ENCODE peak calls at places on chromosome 15, in five cellular contexts. One of them, this sample, is unnamed. For H3K4me1, the result is how much of the 10 kb centered on the place peaks cover.

GRCh38 chr15:88881781-88882180 is 13.6 kb downstream of the HAPLN3 start:
- DNase-seq in adrenal gland: no peak
- DNase-seq in heart left ventricle: no peak
- DNase-seq in body of pancreas: no peak
- DNase-seq in right lobe of liver: no peak
- DNase-seq in this sample: no peak

GRCh38 chr15:45634442-45635190 is at the start of gene SQOR:
- DNase-seq in heart left ventricle: peak
- DNase-seq in adrenal gland: peak
- DNase-seq in body of pancreas: peak
- DNase-seq in right lobe of liver: peak
- DNase-seq in this sample: peak

GRCh38 chr15:89429023-89429422 is 67.4 kb downstream of the RHCG start:
- DNase-seq in body of pancreas: peak
- DNase-seq in heart left ventricle: no peak
- DNase-seq in adrenal gland: no peak
- DNase-seq in right lobe of liver: no peak
- DNase-seq in this sample: no peak

GRCh38 chr15:88878720-88879184 is 16.6 kb downstream of the HAPLN3 start:
- DNase-seq in right lobe of liver: no peak
- DNase-seq in heart left ventricle: peak
- DNase-seq in body of pancreas: peak
- DNase-seq in adrenal gland: peak
- DNase-seq in this sample: peak

GRCh38 chr15:45402955-45403892 is 24.9 kb upstream of the GATM start:
- DNase-seq in heart left ventricle: peak
- DNase-seq in right lobe of liver: peak
- DNase-seq in body of pancreas: peak
- DNase-seq in adrenal gland: peak
- DNase-seq in this sample: peak

GRCh38 chr15:70796516-70797310 is 33.4 kb upstream of the UACA start:
- DNase-seq in right lobe of liver: no peak
- DNase-seq in adrenal gland: no peak
- DNase-seq in body of pancreas: no peak
- DNase-seq in heart left ventricle: no peak
- DNase-seq in this sample: no peak

GRCh38 chr15:75844629-75845390 is 1.6 kb downstream of the UBE2Q2 start:
- DNase-seq in adrenal gland: no peak
- DNase-seq in right lobe of liver: no peak
- DNase-seq in heart left ventricle: no peak
- DNase-seq in body of pancreas: no peak
- DNase-seq in this sample: no peak

GRCh38 chr15:81792646-81793045 is 253.2 kb downstream of the MEX3B start:
- DNase-seq in heart left ventricle: no peak
- DNase-seq in adrenal gland: no peak
- DNase-seq in right lobe of liver: no peak
- DNase-seq in body of pancreas: no peak
- DNase-seq in this sample: no peak

GRCh38 chr15:62506217-62506805 is 341.2 kb upstream of the C2CD4B start:
- DNase-seq in body of pancreas: peak
- DNase-seq in heart left ventricle: peak
- DNase-seq in right lobe of liver: no peak
- DNase-seq in adrenal gland: no peak
- DNase-seq in this sample: no peak

GRCh38 chr15:81285461-81285860 is 38.5 kb downstream of the STARD5 start:
- DNase-seq in heart left ventricle: no peak
- DNase-seq in body of pancreas: no peak
- DNase-seq in adrenal gland: no peak
- DNase-seq in right lobe of liver: peak
- DNase-seq in this sample: no peak

GRCh38 chr15:52527898-52528464 is 699 bp downstream of the MYO5A start:
- DNase-seq in heart left ventricle: peak
- DNase-seq in body of pancreas: peak
- DNase-seq in adrenal gland: peak
- DNase-seq in right lobe of liver: no peak
- DNase-seq in this sample: peak

GRCh38 chr15:52010633-52011595 is 8.1 kb upstream of the MAPK6 start:
- DNase-seq in body of pancreas: peak
- DNase-seq in adrenal gland: peak
- DNase-seq in heart left ventricle: no peak
- DNase-seq in right lobe of liver: no peak
- DNase-seq in this sample: peak

GRCh38 chr15:70251246-70251990 is 153.7 kb upstream of the TLE3 start:
- DNase-seq in heart left ventricle: no peak
- DNase-seq in adrenal gland: peak
- DNase-seq in body of pancreas: no peak
- DNase-seq in right lobe of liver: no peak
- DNase-seq in this sample: peak

GRCh38 chr15:63856711-63857458 is 23.1 kb upstream of the HERC1 start:
- DNase-seq in body of pancreas: no peak
- DNase-seq in adrenal gland: no peak
- DNase-seq in heart left ventricle: no peak
- DNase-seq in right lobe of liver: no peak
- DNase-seq in this sample: no peak

GRCh38 chr15:100879461-100880138 is at the start of gene ALDH1A3:
- DNase-seq in right lobe of liver: no peak
- DNase-seq in heart left ventricle: peak
- DNase-seq in body of pancreas: peak
- DNase-seq in adrenal gland: no peak
- DNase-seq in this sample: peak

GRCh38 chr15:62392411-62392810 is 227.3 kb upstream of the C2CD4B start:
- DNase-seq in heart left ventricle: no peak
- DNase-seq in right lobe of liver: no peak
- DNase-seq in body of pancreas: peak
- DNase-seq in adrenal gland: no peak
- DNase-seq in this sample: no peak

GRCh38 chr15:85168642-85169173 is 187.1 kb downstream of the PDE8A start:
- DNase-seq in heart left ventricle: no peak
- DNase-seq in body of pancreas: peak
- DNase-seq in adrenal gland: peak
- DNase-seq in right lobe of liver: peak
- DNase-seq in this sample: peak

GRCh38 chr15:90071220-90071807 is 31.0 kb downstream of the IDH2 start:
- DNase-seq in right lobe of liver: peak
- DNase-seq in body of pancreas: peak
- DNase-seq in adrenal gland: peak
- DNase-seq in heart left ventricle: peak
- DNase-seq in this sample: peak

GRCh38 chr15:92884813-92885461 is 15.2 kb upstream of the CHD2 start:
- DNase-seq in body of pancreas: no peak
- DNase-seq in heart left ventricle: no peak
- DNase-seq in right lobe of liver: no peak
- DNase-seq in adrenal gland: no peak
- DNase-seq in this sample: no peak

GRCh38 chr15:61639491-61639890 is 410.4 kb upstream of the RORA start:
- DNase-seq in right lobe of liver: no peak
- DNase-seq in body of pancreas: no peak
- DNase-seq in adrenal gland: no peak
- DNase-seq in heart left ventricle: no peak
- DNase-seq in this sample: peak

GRCh38 chr15:28923726-28924280 is 38.0 kb downstream of the APBA2 start:
- DNase-seq in heart left ventricle: no peak
- DNase-seq in right lobe of liver: no peak
- DNase-seq in body of pancreas: no peak
- DNase-seq in adrenal gland: no peak
- DNase-seq in this sample: no peak

GRCh38 chr15:85582719-85583089 is 202.3 kb downstream of the AKAP13 start:
- DNase-seq in body of pancreas: peak
- DNase-seq in adrenal gland: peak
- DNase-seq in right lobe of liver: peak
- DNase-seq in heart left ventricle: peak
- DNase-seq in this sample: peak

GRCh38 chr15:48946088-48946839 is 17.5 kb downstream of the SHC4 start:
- DNase-seq in heart left ventricle: no peak
- DNase-seq in right lobe of liver: no peak
- DNase-seq in body of pancreas: no peak
- DNase-seq in adrenal gland: no peak
- DNase-seq in this sample: no peak

GRCh38 chr15:70775160-70775559 is 11.8 kb upstream of the UACA start:
- DNase-seq in heart left ventricle: no peak
- DNase-seq in body of pancreas: no peak
- DNase-seq in adrenal gland: no peak
- DNase-seq in right lobe of liver: no peak
- DNase-seq in this sample: no peak

GRCh38 chr15:86002444-86002843 is 77.2 kb upstream of the AGBL1 start:
- DNase-seq in body of pancreas: no peak
- DNase-seq in right lobe of liver: no peak
- DNase-seq in heart left ventricle: no peak
- DNase-seq in adrenal gland: no peak
- DNase-seq in this sample: no peak

GRCh38 chr15:72358532-72359180 is 17.2 kb downstream of the HEXA start:
- DNase-seq in body of pancreas: peak
- DNase-seq in right lobe of liver: peak
- DNase-seq in adrenal gland: peak
- DNase-seq in heart left ventricle: peak
- DNase-seq in this sample: peak

DNA sequence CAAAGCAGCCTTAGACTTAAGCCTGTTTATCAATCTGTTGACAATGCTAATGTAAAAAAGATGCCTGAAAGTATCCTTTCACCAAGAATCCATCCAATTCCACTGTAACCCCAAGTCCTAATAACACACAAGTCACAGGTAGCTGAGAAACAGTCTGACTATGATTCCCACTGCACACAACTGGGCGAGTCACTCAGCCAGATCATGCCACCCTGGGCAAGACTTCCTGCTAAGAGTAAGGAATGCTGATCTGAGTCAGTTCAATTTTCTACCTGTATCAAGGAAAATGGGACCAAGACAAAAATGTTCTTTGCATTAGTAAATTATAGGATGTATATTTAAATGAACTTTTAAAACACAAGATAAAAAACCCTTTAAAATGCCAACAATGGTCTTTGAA is 33.3 kb downstream of the NPTN start:
- DNase-seq in heart left ventricle: no peak
- DNase-seq in body of pancreas: no peak
- DNase-seq in adrenal gland: no peak
- DNase-seq in right lobe of liver: no peak
- DNase-seq in this sample: no peak
- H3K4me1 ChIP-seq in heart left ventricle: half or more
- H3K4me1 ChIP-seq in body of pancreas: half or more
- H3K4me1 ChIP-seq in adrenal gland: half or more
- H3K4me1 ChIP-seq in right lobe of liver: under half
- H3K4me1 ChIP-seq in this sample: half or more

GRCh38 chr15:42273099-42273899 is at the start of the genes GANC and TMEM87A:
- DNase-seq in right lobe of liver: peak
- DNase-seq in heart left ventricle: peak
- DNase-seq in adrenal gland: peak
- DNase-seq in body of pancreas: peak
- DNase-seq in this sample: peak
- TF ChIP-seq POLR2A in right lobe of liver: peak
- TF ChIP-seq POLR2A in heart left ventricle: no peak
- TF ChIP-seq POLR2A in adrenal gland: peak
- TF ChIP-seq POLR2A in body of pancreas: peak
- TF ChIP-seq POLR2A in this sample: no peak

GRCh38 chr15:66956672-66957540 is 108.5 kb upstream of the SMAD3 start:
- DNase-seq in right lobe of liver: peak
- DNase-seq in heart left ventricle: no peak
- DNase-seq in adrenal gland: no peak
- DNase-seq in body of pancreas: no peak
- DNase-seq in this sample: no peak
- H3K4me1 ChIP-seq in right lobe of liver: under half
- H3K4me1 ChIP-seq in heart left ventricle: under half
- H3K4me1 ChIP-seq in adrenal gland: under half
- H3K4me1 ChIP-seq in body of pancreas: under half
- H3K4me1 ChIP-seq in this sample: under half

GRCh38 chr15:31300208-31300661 is 26.4 kb upstream of the KLF13 start:
- DNase-seq in heart left ventricle: peak
- DNase-seq in right lobe of liver: peak
- DNase-seq in adrenal gland: peak
- DNase-seq in body of pancreas: peak
- DNase-seq in this sample: no peak

GRCh38 chr15:31298707-31299172 is 27.9 kb upstream of the KLF13 start:
- DNase-seq in body of pancreas: no peak
- DNase-seq in right lobe of liver: peak
- DNase-seq in heart left ventricle: peak
- DNase-seq in adrenal gland: peak
- DNase-seq in this sample: no peak

GRCh38 chr15:31297880-31298456 is 28.7 kb upstream of the KLF13 start:
- DNase-seq in heart left ventricle: no peak
- DNase-seq in right lobe of liver: peak
- DNase-seq in body of pancreas: peak
- DNase-seq in adrenal gland: peak
- DNase-seq in this sample: no peak

GRCh38 chr15:31300981-31301686 is 25.5 kb upstream of the KLF13 start:
- DNase-seq in heart left ventricle: peak
- DNase-seq in adrenal gland: peak
- DNase-seq in body of pancreas: no peak
- DNase-seq in right lobe of liver: peak
- DNase-seq in this sample: no peak

DNA sequence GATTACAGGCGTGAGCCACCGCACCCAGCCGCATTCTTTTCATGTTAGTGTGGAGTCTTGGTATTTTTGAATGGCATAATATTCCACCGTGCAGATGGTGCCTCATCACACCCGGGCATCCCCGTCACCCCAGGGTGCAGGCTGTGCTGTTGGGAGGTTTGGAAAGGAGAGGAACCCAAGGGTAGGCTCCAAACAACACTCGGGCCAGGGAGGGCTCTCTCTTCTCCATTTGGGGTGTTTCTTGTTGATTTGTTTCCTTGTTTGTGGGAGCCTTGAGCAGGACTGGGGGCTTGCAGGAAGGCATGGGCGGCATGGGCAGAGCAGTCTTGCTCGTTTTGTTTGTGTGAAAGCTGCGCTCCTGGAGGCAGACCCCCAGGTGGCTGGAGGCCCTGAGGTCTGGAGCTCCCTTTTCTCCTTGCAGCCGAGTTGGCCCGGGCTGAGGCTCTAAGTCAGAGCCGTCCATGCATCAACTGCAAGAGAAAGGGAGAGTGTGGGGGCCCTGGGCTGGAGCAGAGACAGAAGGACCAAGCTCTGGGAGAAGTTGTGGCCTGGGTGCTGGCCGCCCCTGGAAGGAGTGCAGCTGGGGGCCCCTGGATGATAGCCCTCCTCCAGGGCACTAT is 26.9 kb upstream of the KLF13 start:
- DNase-seq in adrenal gland: peak
- DNase-seq in heart left ventricle: peak
- DNase-seq in body of pancreas: no peak
- DNase-seq in right lobe of liver: peak
- DNase-seq in this sample: no peak
- TF ChIP-seq POLR2A in adrenal gland: no peak
- TF ChIP-seq POLR2A in heart left ventricle: no peak
- TF ChIP-seq POLR2A in body of pancreas: no peak
- TF ChIP-seq POLR2A in right lobe of liver: no peak
- TF ChIP-seq POLR2A in this sample: no peak